ENCODE peak calls at places on chromosomes 12 and 14, in five cellular contexts. One of them, this sample, is unnamed.

GRCh38 chr12:100919116-100919515 is 124.5 kb downstream of the ANO4 start:
- DNase-seq in neuronal stem cell: no peak
- DNase-seq in SK-N-SH: no peak
- DNase-seq in fibroblast of lung: peak
- DNase-seq in PC-3: no peak
- DNase-seq in this sample: no peak

GRCh38 chr12:6927999-6928702 is 392 bp downstream of the ATN1 start:
- DNase-seq in neuronal stem cell: no peak
- DNase-seq in SK-N-SH: peak
- DNase-seq in fibroblast of lung: no peak
- DNase-seq in PC-3: no peak
- DNase-seq in this sample: peak

GRCh38 chr12:98741229-98741614 is 96.1 kb downstream of the APAF1 start:
- DNase-seq in neuronal stem cell: no peak
- DNase-seq in SK-N-SH: no peak
- DNase-seq in fibroblast of lung: peak
- DNase-seq in PC-3: peak
- DNase-seq in this sample: no peak

GRCh38 chr12:67251012-67251411 is 18.1 kb upstream of the CAND1 start:
- DNase-seq in neuronal stem cell: no peak
- DNase-seq in SK-N-SH: no peak
- DNase-seq in fibroblast of lung: no peak
- DNase-seq in PC-3: no peak
- DNase-seq in this sample: no peak

GRCh38 chr12:72863671-72864070 is 591.5 kb downstream of the TRHDE start:
- DNase-seq in neuronal stem cell: no peak
- DNase-seq in SK-N-SH: no peak
- DNase-seq in fibroblast of lung: no peak
- DNase-seq in PC-3: no peak
- DNase-seq in this sample: no peak

GRCh38 chr12:78101946-78102635 is 271.4 kb downstream of the NAV3 start:
- DNase-seq in neuronal stem cell: no peak
- DNase-seq in SK-N-SH: no peak
- DNase-seq in fibroblast of lung: no peak
- DNase-seq in PC-3: peak
- DNase-seq in this sample: no peak

GRCh38 chr12:54479421-54479820 is 6.0 kb upstream of the GTSF1 start:
- DNase-seq in neuronal stem cell: no peak
- DNase-seq in SK-N-SH: no peak
- DNase-seq in fibroblast of lung: peak
- DNase-seq in PC-3: peak
- DNase-seq in this sample: no peak

GRCh38 chr14:53391156-53391555 is 238.0 kb upstream of the DDHD1 start:
- DNase-seq in neuronal stem cell: no peak
- DNase-seq in SK-N-SH: no peak
- DNase-seq in fibroblast of lung: peak
- DNase-seq in PC-3: peak
- DNase-seq in this sample: no peak

GRCh38 chr14:55340482-55340881 is 69.3 kb downstream of the FBXO34 start:
- DNase-seq in neuronal stem cell: no peak
- DNase-seq in SK-N-SH: no peak
- DNase-seq in fibroblast of lung: no peak
- DNase-seq in PC-3: no peak
- DNase-seq in this sample: no peak

GRCh38 chr12:131499160-131499863 is 211.6 kb upstream of the SFSWAP start:
- DNase-seq in neuronal stem cell: no peak
- DNase-seq in SK-N-SH: no peak
- DNase-seq in fibroblast of lung: no peak
- DNase-seq in PC-3: no peak
- DNase-seq in this sample: no peak

GRCh38 chr12:12336049-12336411 is 14.0 kb downstream of the MANSC1 start:
- DNase-seq in neuronal stem cell: no peak
- DNase-seq in SK-N-SH: no peak
- DNase-seq in fibroblast of lung: peak
- DNase-seq in PC-3: no peak
- DNase-seq in this sample: no peak

GRCh38 chr12:84585996-84586395 is 326.6 kb downstream of the SLC6A15 start:
- DNase-seq in neuronal stem cell: no peak
- DNase-seq in SK-N-SH: no peak
- DNase-seq in fibroblast of lung: peak
- DNase-seq in PC-3: peak
- DNase-seq in this sample: no peak

GRCh38 chr12:50764861-50765324 is 992 bp downstream of the ATF1 start:
- DNase-seq in neuronal stem cell: no peak
- DNase-seq in SK-N-SH: peak
- DNase-seq in fibroblast of lung: peak
- DNase-seq in PC-3: peak
- DNase-seq in this sample: no peak

GRCh38 chr12:7512528-7512927 is 9.0 kb upstream of the CD163 start:
- DNase-seq in neuronal stem cell: no peak
- DNase-seq in SK-N-SH: no peak
- DNase-seq in fibroblast of lung: peak
- DNase-seq in PC-3: peak
- DNase-seq in this sample: no peak

GRCh38 chr12:56461235-56462159 is 6.9 kb upstream of the SPRYD4 start:
- DNase-seq in neuronal stem cell: no peak
- DNase-seq in SK-N-SH: no peak
- DNase-seq in fibroblast of lung: peak
- DNase-seq in PC-3: peak
- DNase-seq in this sample: no peak

GRCh38 chr12:44375694-44376093 is 500.4 kb downstream of the NELL2 start:
- DNase-seq in neuronal stem cell: no peak
- DNase-seq in SK-N-SH: no peak
- DNase-seq in fibroblast of lung: no peak
- DNase-seq in PC-3: no peak
- DNase-seq in this sample: no peak

GRCh38 chr12:30764251-30764650 is 9.5 kb upstream of the CAPRIN2 start:
- DNase-seq in neuronal stem cell: no peak
- DNase-seq in SK-N-SH: no peak
- DNase-seq in fibroblast of lung: no peak
- DNase-seq in PC-3: no peak
- DNase-seq in this sample: no peak

GRCh38 chr12:99026332-99027116 is 381.4 kb downstream of the APAF1 start:
- DNase-seq in neuronal stem cell: no peak
- DNase-seq in SK-N-SH: no peak
- DNase-seq in fibroblast of lung: no peak
- DNase-seq in PC-3: no peak
- DNase-seq in this sample: no peak

GRCh38 chr12:57165741-57166140 is 18.3 kb upstream of the LRP1-AS start:
- DNase-seq in neuronal stem cell: no peak
- DNase-seq in SK-N-SH: no peak
- DNase-seq in fibroblast of lung: peak
- DNase-seq in PC-3: peak
- DNase-seq in this sample: no peak

GRCh38 chr12:19739195-19739776 is 300.0 kb downstream of the AEBP2 start:
- DNase-seq in neuronal stem cell: peak
- DNase-seq in SK-N-SH: peak
- DNase-seq in fibroblast of lung: peak
- DNase-seq in PC-3: peak
- DNase-seq in this sample: peak

GRCh38 chr14:59482471-59483331 is 1.5 kb downstream of the L3HYPDH start:
- DNase-seq in neuronal stem cell: no peak
- DNase-seq in SK-N-SH: no peak
- DNase-seq in fibroblast of lung: peak
- DNase-seq in PC-3: peak
- DNase-seq in this sample: no peak

GRCh38 chr12:2624543-2625266 is 170.1 kb upstream of the FKBP4 start:
- DNase-seq in neuronal stem cell: peak
- DNase-seq in SK-N-SH: peak
- DNase-seq in fibroblast of lung: no peak
- DNase-seq in PC-3: peak
- DNase-seq in this sample: peak

GRCh38 chr12:129844662-129845061 is 59.2 kb downstream of the TMEM132D start:
- DNase-seq in neuronal stem cell: no peak
- DNase-seq in SK-N-SH: no peak
- DNase-seq in fibroblast of lung: peak
- DNase-seq in PC-3: no peak
- DNase-seq in this sample: no peak

GRCh38 chr14:41062826-41063225 is 543.9 kb upstream of the LRFN5 start:
- DNase-seq in neuronal stem cell: no peak
- DNase-seq in SK-N-SH: no peak
- DNase-seq in fibroblast of lung: peak
- DNase-seq in PC-3: peak
- DNase-seq in this sample: no peak

GRCh38 chr12:19970116-19970515 is 398.2 kb upstream of the PDE3A start:
- DNase-seq in neuronal stem cell: no peak
- DNase-seq in SK-N-SH: peak
- DNase-seq in fibroblast of lung: peak
- DNase-seq in PC-3: no peak
- DNase-seq in this sample: no peak

GRCh38 chr12:12983420-12984035 is 16.5 kb downstream of the HEBP1 start:
- DNase-seq in neuronal stem cell: no peak
- DNase-seq in SK-N-SH: peak
- DNase-seq in fibroblast of lung: peak
- DNase-seq in PC-3: peak
- DNase-seq in this sample: no peak

GRCh38 chr14:100586153-100586519 is 1.1 kb downstream of the BEGAIN start:
- DNase-seq in neuronal stem cell: no peak
- DNase-seq in SK-N-SH: peak
- DNase-seq in fibroblast of lung: no peak
- DNase-seq in PC-3: no peak
- DNase-seq in this sample: no peak

GRCh38 chr14:92439551-92440344 is 73.8 kb upstream of the RIN3 start:
- DNase-seq in neuronal stem cell: no peak
- DNase-seq in SK-N-SH: no peak
- DNase-seq in fibroblast of lung: no peak
- DNase-seq in PC-3: no peak
- DNase-seq in this sample: no peak

GRCh38 chr12:51814311-51815088 is 34.0 kb downstream of the FIGNL2 start:
- DNase-seq in neuronal stem cell: peak
- DNase-seq in SK-N-SH: peak
- DNase-seq in fibroblast of lung: peak
- DNase-seq in PC-3: peak
- DNase-seq in this sample: peak

GRCh38 chr14:64324461-64325255 is 30.5 kb upstream of the ESR2 start:
- DNase-seq in neuronal stem cell: no peak
- DNase-seq in SK-N-SH: no peak
- DNase-seq in fibroblast of lung: peak
- DNase-seq in PC-3: peak
- DNase-seq in this sample: no peak

GRCh38 chr12:121801601-121802484 is 2.0 kb upstream of the SETD1B start:
- DNase-seq in neuronal stem cell: no peak
- DNase-seq in SK-N-SH: no peak
- DNase-seq in fibroblast of lung: peak
- DNase-seq in PC-3: peak
- DNase-seq in this sample: peak

GRCh38 chr12:92199846-92200576 is 54.4 kb upstream of the BTG1 start:
- DNase-seq in neuronal stem cell: no peak
- DNase-seq in SK-N-SH: no peak
- DNase-seq in fibroblast of lung: no peak
- DNase-seq in PC-3: no peak
- DNase-seq in this sample: peak
- H3K4me2 ChIP-seq in neuronal stem cell: no peak
- H3K4me2 ChIP-seq in SK-N-SH: no peak
- H3K4me2 ChIP-seq in fibroblast of lung: no peak
- H3K4me2 ChIP-seq in PC-3: no peak
- H3K4me2 ChIP-seq in this sample: peak

GRCh38 chr12:75644472-75645072 is 133.2 kb upstream of the KRR1 start:
- DNase-seq in neuronal stem cell: no peak
- DNase-seq in SK-N-SH: no peak
- DNase-seq in fibroblast of lung: no peak
- DNase-seq in PC-3: no peak
- DNase-seq in this sample: no peak

GRCh38 chr12:75646329-75646940 is 135.0 kb upstream of the KRR1 start:
- DNase-seq in neuronal stem cell: no peak
- DNase-seq in SK-N-SH: no peak
- DNase-seq in fibroblast of lung: peak
- DNase-seq in PC-3: no peak
- DNase-seq in this sample: no peak

GRCh38 chr12:75641031-75641780 is 129.8 kb upstream of the KRR1 start:
- DNase-seq in neuronal stem cell: no peak
- DNase-seq in SK-N-SH: no peak
- DNase-seq in fibroblast of lung: peak
- DNase-seq in PC-3: no peak
- DNase-seq in this sample: no peak

GRCh38 chr12:75638792-75639191 is 127.4 kb upstream of the KRR1 start:
- DNase-seq in neuronal stem cell: no peak
- DNase-seq in SK-N-SH: no peak
- DNase-seq in fibroblast of lung: no peak
- DNase-seq in PC-3: no peak
- DNase-seq in this sample: no peak

GRCh38 chr12:75642226-75642625 is 130.8 kb upstream of the KRR1 start:
- DNase-seq in neuronal stem cell: no peak
- DNase-seq in SK-N-SH: no peak
- DNase-seq in fibroblast of lung: peak
- DNase-seq in PC-3: no peak
- DNase-seq in this sample: no peak
- H3K4me2 ChIP-seq in neuronal stem cell: no peak
- H3K4me2 ChIP-seq in SK-N-SH: no peak
- H3K4me2 ChIP-seq in fibroblast of lung: peak
- H3K4me2 ChIP-seq in PC-3: no peak
- H3K4me2 ChIP-seq in this sample: no peak

DNA sequence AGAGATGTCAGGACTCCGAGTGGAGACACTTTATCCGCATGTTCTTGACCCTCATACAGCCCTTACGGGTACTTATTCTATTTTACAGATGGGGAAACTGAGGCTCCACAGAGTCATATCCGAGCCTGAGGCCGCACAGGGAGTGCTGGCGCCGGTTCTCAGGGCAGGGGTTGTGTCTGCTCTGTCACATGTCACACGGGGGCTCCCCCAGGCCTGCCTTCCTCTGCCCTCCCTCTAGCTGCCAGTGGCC is 988 bp upstream of the INF2 start:
- DNase-seq in neuronal stem cell: no peak
- DNase-seq in SK-N-SH: no peak
- DNase-seq in fibroblast of lung: no peak
- DNase-seq in PC-3: no peak
- DNase-seq in this sample: no peak
- H3K4me2 ChIP-seq in neuronal stem cell: no peak
- H3K4me2 ChIP-seq in SK-N-SH: peak
- H3K4me2 ChIP-seq in fibroblast of lung: peak
- H3K4me2 ChIP-seq in PC-3: peak
- H3K4me2 ChIP-seq in this sample: no peak

DNA sequence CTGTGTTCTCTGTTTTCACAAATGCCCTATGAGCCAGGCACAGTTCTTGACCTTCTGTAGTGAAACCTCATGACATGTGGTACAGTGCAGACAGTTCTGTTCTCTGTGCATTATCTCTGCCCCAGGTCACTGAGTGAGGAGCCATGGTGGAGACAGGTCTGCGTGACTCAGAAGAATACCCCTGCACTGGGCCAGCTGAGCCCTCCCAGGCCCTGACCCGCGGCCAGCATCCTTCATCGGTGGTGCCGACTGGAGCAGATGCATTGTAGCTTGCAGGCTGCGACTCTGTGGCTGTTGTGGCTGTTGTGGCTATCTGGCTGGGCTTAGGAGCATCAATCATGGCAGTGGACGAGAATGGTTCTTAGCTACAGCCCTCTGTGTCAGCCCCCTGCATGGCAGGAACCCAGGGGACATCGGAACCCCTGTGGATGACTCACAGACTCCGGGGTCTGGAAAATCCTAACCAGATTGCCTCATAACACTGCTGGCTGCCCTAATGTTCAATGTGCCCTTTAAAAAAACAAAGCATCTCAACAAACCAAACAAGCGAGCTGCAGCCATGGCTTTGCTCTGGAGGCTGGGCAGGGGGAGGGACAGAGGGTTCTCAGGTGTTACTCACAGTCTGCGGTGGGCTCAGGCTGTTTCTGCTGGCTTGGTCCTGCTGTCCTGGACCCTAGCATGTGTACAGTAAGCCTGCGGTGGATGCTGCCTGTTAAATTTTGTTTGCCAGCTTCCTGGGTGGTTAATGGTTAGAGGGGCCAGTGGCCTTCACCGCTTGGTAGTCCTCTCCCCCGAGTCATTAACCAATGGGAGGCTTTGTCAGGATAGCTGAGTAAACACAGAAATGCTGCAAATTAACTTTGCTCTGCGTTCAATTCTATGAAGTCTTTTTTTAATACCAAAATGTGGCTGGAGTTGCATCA is at the start of gene SERPINA6:
- DNase-seq in neuronal stem cell: no peak
- DNase-seq in SK-N-SH: peak
- DNase-seq in fibroblast of lung: peak
- DNase-seq in PC-3: no peak
- DNase-seq in this sample: no peak
- H3K4me2 ChIP-seq in neuronal stem cell: no peak
- H3K4me2 ChIP-seq in SK-N-SH: peak
- H3K4me2 ChIP-seq in fibroblast of lung: no peak
- H3K4me2 ChIP-seq in PC-3: no peak
- H3K4me2 ChIP-seq in this sample: no peak